ENCODE peak calls at places on chromosomes 12 and 14, in seven cellular contexts. One of them, this sample, is unnamed.

GRCh38 chr14:91417983-91418386 is 365 bp upstream of the CCDC88C start:
- DNase-seq in ovary: no peak
- DNase-seq in psoas muscle: peak; percentile 42
- DNase-seq in GM12878: no peak
- DNase-seq in right lobe of liver: no peak
- DNase-seq in OCI-LY7: peak; percentile 78
- DNase-seq in CD8-positive, alpha-beta T cell: peak; percentile 61
- DNase-seq in this sample: peak; percentile 69

GRCh38 chr12:109389146-109389545 is 41.4 kb downstream of the MYO1H start:
- DNase-seq in ovary: no peak
- DNase-seq in psoas muscle: no peak
- DNase-seq in GM12878: no peak
- DNase-seq in right lobe of liver: no peak
- DNase-seq in OCI-LY7: peak; percentile 48
- DNase-seq in CD8-positive, alpha-beta T cell: no peak
- DNase-seq in this sample: no peak

GRCh38 chr14:36579001-36579555 is 3.3 kb downstream of the NKX2-8 start:
- DNase-seq in ovary: no peak
- DNase-seq in psoas muscle: no peak
- DNase-seq in GM12878: no peak
- DNase-seq in right lobe of liver: no peak
- DNase-seq in OCI-LY7: no peak
- DNase-seq in CD8-positive, alpha-beta T cell: no peak
- DNase-seq in this sample: no peak

GRCh38 chr12:112792306-112792705 is 758 bp downstream of the RPH3A start:
- DNase-seq in ovary: no peak
- DNase-seq in psoas muscle: no peak
- DNase-seq in GM12878: no peak
- DNase-seq in right lobe of liver: no peak
- DNase-seq in OCI-LY7: no peak
- DNase-seq in CD8-positive, alpha-beta T cell: no peak
- DNase-seq in this sample: no peak

GRCh38 chr14:49512147-49512551 is 74.0 kb downstream of the RPS29 start:
- DNase-seq in ovary: no peak
- DNase-seq in psoas muscle: no peak
- DNase-seq in GM12878: no peak
- DNase-seq in right lobe of liver: no peak
- DNase-seq in OCI-LY7: no peak
- DNase-seq in CD8-positive, alpha-beta T cell: no peak
- DNase-seq in this sample: no peak

GRCh38 chr14:97377550-97377949 is 580.4 kb downstream of the VRK1 start:
- DNase-seq in ovary: no peak
- DNase-seq in psoas muscle: no peak
- DNase-seq in GM12878: no peak
- DNase-seq in right lobe of liver: no peak
- DNase-seq in OCI-LY7: no peak
- DNase-seq in CD8-positive, alpha-beta T cell: no peak
- DNase-seq in this sample: no peak

GRCh38 chr12:151579-151978 is 62.4 kb downstream of the SLC6A12 start:
- DNase-seq in ovary: no peak
- DNase-seq in psoas muscle: no peak
- DNase-seq in GM12878: no peak
- DNase-seq in right lobe of liver: no peak
- DNase-seq in OCI-LY7: no peak
- DNase-seq in CD8-positive, alpha-beta T cell: no peak
- DNase-seq in this sample: no peak

GRCh38 chr12:124920353-124920935 is 6.0 kb upstream of the UBC start:
- DNase-seq in ovary: no peak
- DNase-seq in psoas muscle: no peak
- DNase-seq in GM12878: no peak
- DNase-seq in right lobe of liver: no peak
- DNase-seq in OCI-LY7: peak; percentile 22
- DNase-seq in CD8-positive, alpha-beta T cell: no peak
- DNase-seq in this sample: no peak

GRCh38 chr14:44609201-44609600 is 102.1 kb upstream of the FSCB start:
- DNase-seq in ovary: no peak
- DNase-seq in psoas muscle: no peak
- DNase-seq in GM12878: no peak
- DNase-seq in right lobe of liver: no peak
- DNase-seq in OCI-LY7: no peak
- DNase-seq in CD8-positive, alpha-beta T cell: no peak
- DNase-seq in this sample: no peak

GRCh38 chr14:45091696-45092095 is 7.8 kb downstream of the PRPF39 start:
- DNase-seq in ovary: no peak
- DNase-seq in psoas muscle: no peak
- DNase-seq in GM12878: no peak
- DNase-seq in right lobe of liver: no peak
- DNase-seq in OCI-LY7: no peak
- DNase-seq in CD8-positive, alpha-beta T cell: no peak
- DNase-seq in this sample: no peak

GRCh38 chr14:99462211-99462610 is 18.4 kb downstream of the SETD3 start:
- DNase-seq in ovary: no peak
- DNase-seq in psoas muscle: no peak
- DNase-seq in GM12878: no peak
- DNase-seq in right lobe of liver: no peak
- DNase-seq in OCI-LY7: no peak
- DNase-seq in CD8-positive, alpha-beta T cell: no peak
- DNase-seq in this sample: no peak

GRCh38 chr12:75720807-75721206 is 209.4 kb upstream of the KRR1 start:
- DNase-seq in ovary: no peak
- DNase-seq in psoas muscle: no peak
- DNase-seq in GM12878: no peak
- DNase-seq in right lobe of liver: no peak
- DNase-seq in OCI-LY7: no peak
- DNase-seq in CD8-positive, alpha-beta T cell: no peak
- DNase-seq in this sample: no peak

GRCh38 chr12:114668905-114669304 is 15.1 kb downstream of the TBX3 start:
- DNase-seq in ovary: no peak
- DNase-seq in psoas muscle: peak; percentile 21
- DNase-seq in GM12878: no peak
- DNase-seq in right lobe of liver: no peak
- DNase-seq in OCI-LY7: no peak
- DNase-seq in CD8-positive, alpha-beta T cell: no peak
- DNase-seq in this sample: no peak

GRCh38 chr12:113103756-113104450 is 31.7 kb downstream of the RASAL1 start:
- DNase-seq in ovary: no peak
- DNase-seq in psoas muscle: no peak
- DNase-seq in GM12878: no peak
- DNase-seq in right lobe of liver: no peak
- DNase-seq in OCI-LY7: peak; percentile 62
- DNase-seq in CD8-positive, alpha-beta T cell: peak; percentile 83
- DNase-seq in this sample: peak; percentile 64

GRCh38 chr14:75941030-75941429 is 40.8 kb downstream of the TGFB3 start:
- DNase-seq in ovary: no peak
- DNase-seq in psoas muscle: peak; percentile 72
- DNase-seq in GM12878: no peak
- DNase-seq in right lobe of liver: no peak
- DNase-seq in OCI-LY7: no peak
- DNase-seq in CD8-positive, alpha-beta T cell: no peak
- DNase-seq in this sample: no peak

GRCh38 chr12:15393037-15393436 is 70.7 kb downstream of the PTPRO start:
- DNase-seq in ovary: no peak
- DNase-seq in psoas muscle: no peak
- DNase-seq in GM12878: no peak
- DNase-seq in right lobe of liver: no peak
- DNase-seq in OCI-LY7: no peak
- DNase-seq in CD8-positive, alpha-beta T cell: no peak
- DNase-seq in this sample: no peak

GRCh38 chr14:75646762-75647161 is 13.9 kb downstream of the ERG28 start:
- DNase-seq in ovary: no peak
- DNase-seq in psoas muscle: no peak
- DNase-seq in GM12878: no peak
- DNase-seq in right lobe of liver: peak; percentile 39
- DNase-seq in OCI-LY7: no peak
- DNase-seq in CD8-positive, alpha-beta T cell: no peak
- DNase-seq in this sample: no peak

GRCh38 chr12:94649349-94650142 is 811 bp downstream of the TMCC3 start:
- DNase-seq in ovary: peak; percentile 53
- DNase-seq in psoas muscle: peak; percentile 64
- DNase-seq in GM12878: no peak
- DNase-seq in right lobe of liver: peak; percentile 75
- DNase-seq in OCI-LY7: no peak
- DNase-seq in CD8-positive, alpha-beta T cell: peak; percentile 30
- DNase-seq in this sample: peak; percentile 73

GRCh38 chr14:76963366-76963765 is 65.1 kb downstream of the IRF2BPL start:
- DNase-seq in ovary: no peak
- DNase-seq in psoas muscle: no peak
- DNase-seq in GM12878: no peak
- DNase-seq in right lobe of liver: no peak
- DNase-seq in OCI-LY7: no peak
- DNase-seq in CD8-positive, alpha-beta T cell: no peak
- DNase-seq in this sample: no peak
- H3K27ac ChIP-seq in ovary: no peak overlapping the region
- H3K27ac ChIP-seq in psoas muscle: no peak overlapping the region
- H3K27ac ChIP-seq in GM12878: no peak overlapping the region
- H3K27ac ChIP-seq in right lobe of liver: no peak overlapping the region
- H3K27ac ChIP-seq in OCI-LY7: no peak overlapping the region
- H3K27ac ChIP-seq in CD8-positive, alpha-beta T cell: no peak overlapping the region
- H3K27ac ChIP-seq in this sample: no peak overlapping the region

DNA sequence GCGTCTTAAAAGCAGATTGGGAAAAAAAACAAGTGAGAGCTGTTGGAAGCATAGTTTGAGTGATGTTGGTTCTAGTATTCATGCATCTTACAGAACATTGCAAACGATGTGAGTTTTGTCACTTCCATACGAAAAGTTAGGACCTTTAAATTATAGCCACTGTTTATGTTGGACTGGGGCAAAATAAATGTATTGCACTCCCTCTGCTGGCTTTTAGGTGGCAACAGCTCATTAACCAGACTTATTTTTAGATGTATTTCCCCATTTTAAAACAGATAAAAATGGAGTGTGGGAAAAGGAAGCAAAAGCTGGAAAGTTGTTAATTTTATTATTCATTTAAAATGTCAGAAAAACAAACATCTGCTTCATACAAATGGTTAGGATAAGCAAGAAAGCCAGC is 111.9 kb downstream of the LGR5 start:
- DNase-seq in ovary: no peak
- DNase-seq in psoas muscle: no peak
- DNase-seq in GM12878: no peak
- DNase-seq in right lobe of liver: no peak
- DNase-seq in OCI-LY7: peak; percentile 14
- DNase-seq in CD8-positive, alpha-beta T cell: no peak
- DNase-seq in this sample: no peak
- TF ChIP-seq CTCF in ovary: no peak
- TF ChIP-seq CTCF in psoas muscle: peak; percentile 30
- TF ChIP-seq CTCF in GM12878: peak; percentile 8
- TF ChIP-seq CTCF in right lobe of liver: peak; percentile 28
- TF ChIP-seq CTCF in OCI-LY7: peak; percentile 69
- TF ChIP-seq CTCF in CD8-positive, alpha-beta T cell: no peak
- TF ChIP-seq CTCF in this sample: no peak

DNA sequence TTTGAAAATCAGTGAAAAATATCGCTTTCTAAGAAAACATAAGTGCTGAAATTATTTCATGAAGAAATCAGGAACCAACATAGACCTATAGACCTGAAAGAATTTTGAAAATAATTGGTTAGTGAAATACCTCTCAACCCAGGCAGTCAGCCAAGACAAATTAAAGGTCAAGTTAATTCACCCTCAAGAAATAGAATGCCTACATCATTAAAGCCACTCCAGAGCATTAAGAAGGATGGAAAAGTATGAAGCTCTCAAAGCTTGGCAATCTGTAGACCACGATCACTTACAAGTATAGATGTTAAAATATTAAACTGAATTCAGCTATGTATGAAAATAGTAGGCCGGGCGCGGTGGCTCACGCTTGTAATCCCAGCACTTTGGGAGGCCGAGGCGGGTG is 48.3 kb downstream of the SFSWAP start:
- DNase-seq in ovary: no peak
- DNase-seq in psoas muscle: no peak
- DNase-seq in GM12878: no peak
- DNase-seq in right lobe of liver: no peak
- DNase-seq in OCI-LY7: no peak
- DNase-seq in CD8-positive, alpha-beta T cell: no peak
- DNase-seq in this sample: no peak
- H3K36me3 ChIP-seq in ovary: no peaks in the 10 kb centered on the region
- H3K36me3 ChIP-seq in psoas muscle: peaks cover 99% of the 10 kb centered on the region
- H3K36me3 ChIP-seq in GM12878: peaks cover 31% of the 10 kb centered on the region
- H3K36me3 ChIP-seq in right lobe of liver: peaks cover 35% of the 10 kb centered on the region
- H3K36me3 ChIP-seq in OCI-LY7: peaks cover 94% of the 10 kb centered on the region
- H3K36me3 ChIP-seq in CD8-positive, alpha-beta T cell: peaks cover 43% of the 10 kb centered on the region
- H3K36me3 ChIP-seq in this sample: peaks cover 97% of the 10 kb centered on the region

DNA sequence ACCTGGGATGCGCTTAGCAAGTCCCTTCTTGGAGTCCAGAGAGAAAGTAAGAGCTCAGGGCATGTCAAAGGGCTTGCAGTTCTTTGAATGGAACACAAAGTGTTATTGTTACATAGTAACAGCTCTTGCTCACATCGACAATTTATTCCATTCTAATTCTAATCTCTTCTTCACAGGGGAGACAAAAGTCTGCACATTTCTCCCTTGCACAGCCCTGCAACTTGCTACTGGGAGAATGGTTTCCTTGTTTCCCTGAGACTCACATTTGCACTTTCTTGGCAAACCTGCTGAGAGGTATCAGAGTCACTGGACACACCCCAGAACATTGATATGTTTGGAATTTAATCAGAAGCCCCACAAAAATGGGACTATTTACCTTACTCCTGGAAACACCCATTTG is 209.9 kb upstream of the IGF1 start:
- DNase-seq in ovary: no peak
- DNase-seq in psoas muscle: no peak
- DNase-seq in GM12878: no peak
- DNase-seq in right lobe of liver: no peak
- DNase-seq in OCI-LY7: no peak
- DNase-seq in CD8-positive, alpha-beta T cell: no peak
- DNase-seq in this sample: no peak
- H3K27ac ChIP-seq in ovary: no peak overlapping the region
- H3K27ac ChIP-seq in psoas muscle: no peak overlapping the region
- H3K27ac ChIP-seq in GM12878: no peak overlapping the region
- H3K27ac ChIP-seq in right lobe of liver: no peak overlapping the region
- H3K27ac ChIP-seq in OCI-LY7: no peak overlapping the region
- H3K27ac ChIP-seq in CD8-positive, alpha-beta T cell: no peak overlapping the region
- H3K27ac ChIP-seq in this sample: no peak overlapping the region

GRCh38 chr14:71013551-71014192 is 106.4 kb downstream of the PCNX1 start:
- DNase-seq in ovary: no peak
- DNase-seq in psoas muscle: no peak
- DNase-seq in GM12878: no peak
- DNase-seq in right lobe of liver: no peak
- DNase-seq in OCI-LY7: no peak
- DNase-seq in CD8-positive, alpha-beta T cell: no peak
- DNase-seq in this sample: no peak

GRCh38 chr14:71006200-71006563 is 98.9 kb downstream of the PCNX1 start:
- DNase-seq in ovary: no peak
- DNase-seq in psoas muscle: no peak
- DNase-seq in GM12878: no peak
- DNase-seq in right lobe of liver: no peak
- DNase-seq in OCI-LY7: no peak
- DNase-seq in CD8-positive, alpha-beta T cell: no peak
- DNase-seq in this sample: no peak

GRCh38 chr14:71012888-71013287 is 105.6 kb downstream of the PCNX1 start:
- DNase-seq in ovary: no peak
- DNase-seq in psoas muscle: no peak
- DNase-seq in GM12878: no peak
- DNase-seq in right lobe of liver: no peak
- DNase-seq in OCI-LY7: no peak
- DNase-seq in CD8-positive, alpha-beta T cell: no peak
- DNase-seq in this sample: no peak

DNA sequence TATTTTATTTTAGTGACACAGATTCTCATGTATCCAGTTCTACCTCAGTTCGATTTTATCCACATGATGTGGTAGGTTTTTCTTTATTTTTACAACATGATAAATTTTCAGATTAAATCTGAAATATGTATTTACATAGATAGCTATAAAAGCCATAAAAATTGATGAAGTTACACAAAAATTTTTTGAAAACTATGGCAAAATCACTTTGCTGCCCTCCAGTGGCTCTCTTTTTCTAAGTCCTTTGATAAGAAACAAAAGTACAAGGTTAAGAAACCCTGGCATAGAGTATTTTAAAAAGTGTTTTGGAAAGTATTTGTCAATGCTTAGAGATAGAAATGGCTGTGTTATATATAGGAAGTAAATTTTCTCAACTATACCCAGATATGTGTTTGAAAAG is 104.2 kb downstream of the PCNX1 start:
- DNase-seq in ovary: no peak
- DNase-seq in psoas muscle: no peak
- DNase-seq in GM12878: no peak
- DNase-seq in right lobe of liver: no peak
- DNase-seq in OCI-LY7: no peak
- DNase-seq in CD8-positive, alpha-beta T cell: no peak
- DNase-seq in this sample: no peak
- TF ChIP-seq CTCF in ovary: no peak
- TF ChIP-seq CTCF in psoas muscle: no peak
- TF ChIP-seq CTCF in GM12878: no peak
- TF ChIP-seq CTCF in right lobe of liver: no peak
- TF ChIP-seq CTCF in OCI-LY7: peak; percentile 63
- TF ChIP-seq CTCF in CD8-positive, alpha-beta T cell: peak; percentile 55
- TF ChIP-seq CTCF in this sample: no peak

This sample was measured in lower lobe of right lung.